ENCODE peak calls at places on chromosomes 5 and 9, in seven cellular contexts. H is IMR-90, Z is heart left ventricle, Q is HepG2, I is right lobe of liver, S is ovary, J is endothelial cell of umbilical vein. O is an unnamed sample.
A peak's percentile ranks its signal among the peaks of the same experiment; 100 is the strongest.

GRCh38 chr9:35649431-35650340 is 1.0 kb downstream of the SIT1 start:
- DNase-seq in H (no peak), Z (no peak), Q (no peak), I (no peak), S (no peak), J (no peak), O (no peak)

GRCh38 chr5:127406326-127407121 is 110.9 kb upstream of the PRRC1 start:
- DNase-seq in H (no peak), Z (no peak), Q (no peak), I (no peak), S (no peak), J (peak; percentile 9), O (no peak)

GRCh38 chr9:135669616-135670285 is 6.6 kb downstream of the LCN9 start:
- DNase-seq in H (no peak), Z (peak; percentile 44), Q (no peak), I (peak; percentile 39), S (no peak), J (no peak), O (no peak)

GRCh38 chr9:97109194-97109811 is 70.4 kb upstream of the CTSV start:
- DNase-seq in H (peak; percentile 6), Z (no peak), Q (peak; percentile 64), I (no peak), S (no peak), J (peak; percentile 67), O (peak; percentile 9)

GRCh38 chr9:672833-673232 is 168.7 kb upstream of the DMRT1 start:
- DNase-seq in H (no peak), Z (no peak), Q (no peak), I (no peak), S (no peak), J (no peak), O (no peak)

GRCh38 chr5:44236040-44236439 is 153.2 kb downstream of the FGF10 start:
- DNase-seq in H (no peak), Z (no peak), Q (no peak), I (no peak), S (no peak), J (no peak), O (no peak)

GRCh38 chr5:39526914-39527477 is 102.2 kb upstream of the DAB2 start:
- DNase-seq in H (no peak), Z (no peak), Q (peak; percentile 85), I (no peak), S (no peak), J (peak; percentile 98), O (no peak)

GRCh38 chr9:132946624-132947295 is 2.3 kb upstream of the TSC1 start:
- DNase-seq in H (peak; percentile 56), Z (no peak), Q (peak; percentile 40), I (no peak), S (no peak), J (no peak), O (no peak)

GRCh38 chr5:548256-548655 is 24.0 kb upstream of the SLC9A3 start:
- DNase-seq in H (peak; percentile 19), Z (peak; percentile 48), Q (no peak), I (no peak), S (no peak), J (no peak), O (no peak)

GRCh38 chr5:68026092-68026910 is 189.3 kb upstream of the PIK3R1 start:
- DNase-seq in H (no peak), Z (no peak), Q (no peak), I (no peak), S (no peak), J (no peak), O (no peak)
- H3K27ac ChIP-seq in H (no peak overlapping the region), Z (no peak overlapping the region), Q (no peak overlapping the region), I (no peak overlapping the region), S (no peak overlapping the region), J (no peak overlapping the region), O (no peak overlapping the region)

DNA sequence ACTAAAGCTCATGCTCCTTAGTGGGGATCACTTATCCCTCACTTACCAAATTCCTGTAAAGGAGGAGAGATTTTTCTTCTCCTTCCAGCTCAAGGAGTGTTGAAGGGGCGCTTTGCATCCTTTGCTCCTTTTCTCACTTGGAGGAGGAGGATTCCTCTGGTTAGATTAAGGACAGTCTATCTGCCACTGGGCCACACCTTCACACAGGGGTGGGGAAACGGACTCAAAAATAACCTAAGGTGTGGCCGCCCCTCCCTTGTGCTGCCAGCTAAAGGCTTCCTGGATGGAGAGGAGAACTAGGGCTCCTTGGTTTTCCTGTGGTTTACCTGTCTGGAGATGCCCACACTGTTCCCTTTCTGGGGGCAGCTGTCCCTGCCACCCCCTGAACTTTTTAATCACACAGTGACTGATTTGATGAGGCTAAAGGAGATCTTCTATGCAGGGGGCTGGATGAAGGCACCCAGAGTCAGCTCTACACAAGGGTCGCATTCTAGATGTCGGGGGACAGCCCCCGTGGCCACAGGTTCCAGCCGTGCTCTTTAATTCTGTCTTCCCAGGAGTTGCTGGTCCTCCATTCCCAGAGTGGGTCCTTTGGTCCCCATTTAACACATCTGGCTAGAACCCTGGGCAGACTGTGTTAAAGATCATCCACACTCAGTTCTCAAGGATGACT is 14.4 kb downstream of the GLRX start:
- DNase-seq in H (no peak), Z (no peak), Q (no peak), I (no peak), S (no peak), J (no peak), O (no peak)
- TF ChIP-seq POLR2A in H (no peak), Z (no peak), Q (no peak), I (no peak), S (no peak), J (no peak), O (no peak)

GRCh38 chr9:116370587-116370986 is 217.0 kb downstream of the PAPPA start:
- DNase-seq in H (no peak), Z (no peak), Q (peak; percentile 21), I (no peak), S (no peak), J (no peak), O (no peak)
- H3K4me3 ChIP-seq in H (no peak overlapping the region), Z (no peak overlapping the region), Q (no peak overlapping the region), I (no peak overlapping the region), S (no peak overlapping the region), J (no peak overlapping the region), O (no peak overlapping the region)

GRCh38 chr9:4139201-4139600 is 160.7 kb downstream of the GLIS3 start:
- DNase-seq in H (no peak), Z (no peak), Q (no peak), I (no peak), S (no peak), J (no peak), O (no peak)

GRCh38 chr9:4138781-4139180 is 161.1 kb downstream of the GLIS3 start:
- DNase-seq in H (no peak), Z (no peak), Q (no peak), I (no peak), S (no peak), J (no peak), O (no peak)

GRCh38 chr9:4143951-4144717 is 155.7 kb downstream of the GLIS3 start:
- DNase-seq in H (peak; percentile 82), Z (no peak), Q (peak; percentile 16), I (no peak), S (no peak), J (no peak), O (no peak)

GRCh38 chr9:4138180-4138579 is 161.7 kb downstream of the GLIS3 start:
- DNase-seq in H (no peak), Z (no peak), Q (no peak), I (no peak), S (no peak), J (no peak), O (no peak)

DNA sequence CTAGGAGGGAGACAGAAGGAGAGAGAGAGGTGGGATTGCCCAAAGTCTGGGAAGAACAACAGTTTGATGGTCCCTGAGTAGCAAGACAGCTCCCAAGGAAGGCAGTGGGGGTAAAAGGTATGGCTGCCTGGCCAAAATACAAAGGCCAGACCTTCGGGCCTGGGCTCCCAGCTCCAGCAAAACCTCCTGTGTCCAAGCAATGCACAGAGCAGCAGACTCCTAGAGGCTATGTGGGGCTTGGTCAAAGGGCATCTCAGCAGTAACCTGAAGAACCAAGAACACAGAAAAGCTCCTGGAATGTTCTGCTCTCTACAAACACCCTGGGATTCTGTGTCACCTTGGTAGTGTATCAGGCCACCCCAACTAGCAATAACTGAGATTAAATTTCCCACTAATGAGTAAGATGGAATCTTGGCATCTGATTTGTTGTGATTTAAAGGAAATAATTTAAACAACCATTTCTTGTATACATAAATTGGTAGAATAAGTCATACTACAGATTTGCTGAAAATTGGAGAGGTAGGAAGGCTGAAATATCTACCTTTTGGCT is 158.6 kb downstream of the GLIS3 start:
- DNase-seq in H (peak; percentile 74), Z (no peak), Q (no peak), I (no peak), S (no peak), J (no peak), O (no peak)
- H3K27ac ChIP-seq in H (peak overlapping the region; percentile 67), Z (no peak overlapping the region), Q (no peak overlapping the region), I (no peak overlapping the region), S (no peak overlapping the region), J (no peak overlapping the region), O (no peak overlapping the region)

GRCh38 chr5:148425808-148426207 is 42.0 kb downstream of the FBXO38 start:
- DNase-seq in H (no peak), Z (no peak), Q (no peak), I (no peak), S (no peak), J (no peak), O (no peak)
- TF ChIP-seq POLR2A in H (no peak), Z (no peak), Q (no peak), I (no peak), S (no peak), J (no peak), O (no peak)

O was measured in tibial nerve.